ENCODE peak calls at places on chromosomes 11 and 22, in nine cellular contexts. S, J, G, E, Z, L, A, F and C are unnamed samples. For H3K9me3 and H3K4me1, the result is how much of the 10 kb centered on the place peaks cover.

GRCh38 chr22:39997421-39997820 is 2.7 kb downstream of the FAM83F start:
- DNase-seq in J (no peak), E (no peak), G (no peak), Z (no peak), L (no peak), S (no peak), F (no peak), A (no peak), C (no peak)

GRCh38 chr11:128575956-128576340 is 11.4 kb downstream of the ETS1 start:
- DNase-seq in E (peak), A (no peak), Z (peak), S (no peak), G (no peak), L (no peak), F (peak), J (no peak), C (no peak)

GRCh38 chr11:71940561-71941219 is 11.8 kb downstream of the RNF121 start:
- DNase-seq in L (no peak), F (peak), G (no peak), Z (peak), E (no peak), A (no peak), S (no peak), J (no peak), C (no peak)

GRCh38 chr11:15941206-15941770 is 415.1 kb downstream of the SOX6 start:
- DNase-seq in S (no peak), J (peak), L (no peak), Z (peak), E (no peak), F (peak), G (peak), A (no peak), C (no peak)

GRCh38 chr11:20474176-20474950 is 86.8 kb downstream of the PRMT3 start:
- DNase-seq in G (no peak), Z (no peak), L (no peak), F (no peak), E (no peak), A (no peak), S (no peak), J (no peak), C (peak)

GRCh38 chr11:1448166-1448825 is 38.3 kb downstream of the MOB2 start:
- DNase-seq in L (no peak), S (no peak), A (no peak), Z (no peak), E (no peak), G (no peak), J (no peak), F (no peak), C (no peak)

GRCh38 chr22:40463727-40464126 is 93.3 kb downstream of the SGSM3 start:
- DNase-seq in G (no peak), E (no peak), J (no peak), A (no peak), L (no peak), S (no peak), Z (no peak), F (no peak), C (no peak)

GRCh38 chr22:36680038-36680437 is 23.5 kb downstream of the CACNG2 start:
- DNase-seq in Z (no peak), E (no peak), J (no peak), S (no peak), F (no peak), A (no peak), G (no peak), L (no peak), C (no peak)

GRCh38 chr11:28049338-28050216 is 58.4 kb downstream of the KIF18A start:
- DNase-seq in E (peak), Z (no peak), L (peak), G (no peak), S (no peak), J (no peak), A (no peak), F (peak), C (no peak)

GRCh38 chr11:8338138-8338537 is 74.5 kb upstream of the LMO1 start:
- DNase-seq in G (peak), L (peak), S (peak), Z (peak), F (no peak), E (peak), A (no peak), J (no peak), C (no peak)

GRCh38 chr11:76510060-76511047 is 65.5 kb downstream of the EMSY start:
- DNase-seq in L (no peak), S (no peak), F (peak), Z (peak), A (no peak), G (no peak), E (peak), J (no peak), C (no peak)

GRCh38 chr11:86869966-86870570 is 69.7 kb downstream of the PRSS23 start:
- DNase-seq in A (peak), F (peak), L (peak), J (peak), S (peak), G (peak), Z (peak), E (peak), C (peak)

GRCh38 chr22:35997438-35997837 is 31.2 kb downstream of the RBFOX2 start:
- DNase-seq in J (no peak), Z (no peak), E (peak), F (peak), A (no peak), S (no peak), L (no peak), G (no peak), C (no peak)

GRCh38 chr11:30364139-30364875 is 41.4 kb downstream of the ARL14EP start:
- DNase-seq in F (no peak), L (no peak), A (no peak), G (no peak), J (no peak), Z (no peak), E (no peak), S (no peak), C (no peak)

GRCh38 chr11:72240461-72241289 is 3.3 kb downstream of the PHOX2A start:
- DNase-seq in S (no peak), F (peak), L (no peak), A (no peak), G (peak), E (no peak), Z (peak), J (no peak), C (no peak)

GRCh38 chr11:120714448-120714847 is 202.9 kb downstream of the GRIK4 start:
- DNase-seq in F (no peak), E (no peak), A (no peak), S (no peak), J (no peak), L (no peak), G (no peak), Z (peak), C (no peak)

GRCh38 chr11:11813288-11813962 is 28.3 kb upstream of the USP47 start:
- DNase-seq in G (no peak), A (no peak), Z (peak), E (peak), F (peak), L (peak), S (peak), J (no peak), C (peak)

GRCh38 chr11:32088117-32088941 is 2.5 kb upstream of the RCN1 start:
- DNase-seq in F (peak), G (no peak), Z (peak), A (peak), L (no peak), E (peak), J (no peak), S (no peak), C (peak)

GRCh38 chr11:121372671-121373429 is 79.3 kb upstream of the SORL1 start:
- DNase-seq in F (no peak), A (peak), E (no peak), L (no peak), S (no peak), G (no peak), J (no peak), Z (no peak), C (no peak)

GRCh38 chr22:40383905-40384304 is 13.5 kb downstream of the SGSM3 start:
- DNase-seq in F (peak), A (no peak), L (no peak), S (no peak), E (peak), Z (peak), J (no peak), G (no peak), C (no peak)

GRCh38 chr11:5880329-5880728 is at the start of gene OR52E4:
- DNase-seq in E (no peak), A (no peak), L (no peak), G (no peak), S (no peak), J (no peak), Z (no peak), F (no peak), C (no peak)

GRCh38 chr11:5891216-5891800 is 1.7 kb upstream of the OR52E5 start:
- DNase-seq in L (peak), J (no peak), Z (peak), F (peak), A (peak), G (no peak), S (no peak), E (peak), C (peak)

GRCh38 chr11:77418981-77419592 is 54.8 kb downstream of the PAK1 start:
- DNase-seq in L (no peak), G (no peak), Z (no peak), J (no peak), S (no peak), F (no peak), A (no peak), E (no peak), C (no peak)

GRCh38 chr11:100874203-100874602 is 187.1 kb downstream of the ARHGAP42 start:
- DNase-seq in G (no peak), Z (no peak), A (no peak), E (no peak), F (no peak), S (no peak), L (no peak), J (no peak), C (no peak)

GRCh38 chr11:121763526-121763925 is 310.8 kb upstream of the SORL1-AS1 start:
- DNase-seq in G (no peak), L (no peak), J (no peak), F (no peak), Z (no peak), S (no peak), A (peak), E (no peak), C (no peak)

GRCh38 chr11:2988996-2989395 is 3.1 kb downstream of the NAP1L4 start:
- DNase-seq in J (no peak), F (peak), S (no peak), E (peak), A (peak), Z (peak), L (no peak), G (no peak), C (peak)

GRCh38 chr11:78952188-78952587 is 377.5 kb upstream of the NARS2 start:
- DNase-seq in G (no peak), E (no peak), J (no peak), F (no peak), Z (no peak), S (no peak), A (no peak), L (no peak), C (no peak)

GRCh38 chr11:26030419-26030818 is 301.5 kb upstream of the ANO3 start:
- DNase-seq in E (no peak), G (no peak), L (no peak), J (no peak), F (no peak), Z (no peak), S (no peak), A (no peak), C (no peak)

GRCh38 chr11:65646921-65647701 is 9.2 kb downstream of the SIPA1 start:
- DNase-seq in S (no peak), J (peak), G (peak), L (peak), A (no peak), F (peak), E (no peak), Z (peak), C (no peak)

GRCh38 chr22:44369241-44369652 is 56.5 kb upstream of the SHISAL1 start:
- DNase-seq in S (no peak), L (no peak), A (no peak), F (no peak), E (no peak), Z (no peak), J (no peak), G (peak), C (no peak)

GRCh38 chr11:115238802-115239201 is 265.4 kb downstream of the CADM1 start:
- DNase-seq in E (no peak), S (no peak), A (no peak), G (no peak), L (no peak), F (no peak), Z (no peak), J (no peak), C (no peak)

GRCh38 chr11:704189-704798 is 1.7 kb upstream of the EPS8L2 start:
- DNase-seq in S (no peak), J (no peak), E (no peak), G (no peak), F (no peak), L (no peak), A (no peak), Z (no peak), C (no peak)

GRCh38 chr11:129695543-129696308 is 119.9 kb upstream of the TMEM45B start:
- DNase-seq in A (peak), L (peak), E (peak), G (peak), Z (peak), S (peak), F (peak), J (peak), C (peak)

GRCh38 chr11:105611414-105611813 is 1.5 kb downstream of the GRIA4 start:
- DNase-seq in F (no peak), J (no peak), G (no peak), Z (peak), E (no peak), L (no peak), A (no peak), S (no peak), C (no peak)

GRCh38 chr22:44718418-44718817 is 16.4 kb downstream of the PRR5 start:
- DNase-seq in E (no peak), L (no peak), S (no peak), F (no peak), Z (no peak), A (no peak), G (no peak), J (no peak), C (no peak)

GRCh38 chr11:1746956-1747752 is 3.2 kb downstream of the IFITM10 start:
- DNase-seq in Z (no peak), L (no peak), A (no peak), E (no peak), G (no peak), S (no peak), F (no peak), J (no peak), C (no peak)

GRCh38 chr22:47997612-47998011 is 1235.2 kb downstream of the TBC1D22A start:
- DNase-seq in Z (no peak), G (no peak), J (no peak), A (no peak), S (no peak), L (no peak), E (no peak), F (no peak), C (no peak)

GRCh38 chr22:47994899-47995573 is 1232.6 kb downstream of the TBC1D22A start:
- DNase-seq in A (no peak), J (no peak), S (no peak), E (no peak), Z (no peak), F (no peak), L (no peak), G (no peak), C (no peak)

GRCh38 chr22:47996446-47996857 is 1234.0 kb downstream of the TBC1D22A start:
- DNase-seq in J (no peak), G (no peak), Z (no peak), F (no peak), A (peak), L (no peak), E (no peak), S (no peak), C (no peak)

GRCh38 chr22:47995718-47996117 is 1233.3 kb downstream of the TBC1D22A start:
- DNase-seq in Z (no peak), S (no peak), L (no peak), E (no peak), A (no peak), F (no peak), G (no peak), J (no peak), C (no peak)

GRCh38 chr22:47997052-47997568 is 1234.7 kb downstream of the TBC1D22A start:
- DNase-seq in L (no peak), E (no peak), Z (no peak), G (no peak), A (peak), S (no peak), J (peak), F (no peak), C (no peak)
- H3K9me3 ChIP-seq in L (under half), E (half or more), Z (under half), G (under half), A (under half), S (under half), J (under half), F (under half), C (under half)

GRCh38 chr11:74952752-74953151 is 3.7 kb downstream of the SPCS2 start:
- DNase-seq in F (no peak), S (no peak), G (no peak), L (no peak), J (no peak), Z (no peak), E (no peak), A (peak), C (no peak)
- H3K4me1 ChIP-seq in F (under half), S (half or more), G (under half), L (under half), J (under half), Z (under half), E (under half), A (under half), C (under half)

GRCh38 chr11:56396047-56396446 is 16.4 kb upstream of the OR5AL1 start:
- DNase-seq in A (no peak), G (no peak), L (no peak), Z (no peak), J (no peak), S (no peak), F (no peak), E (no peak), C (no peak)
- H3K4me2 ChIP-seq in A (no peak), G (no peak), L (no peak), Z (no peak), J (no peak), S (no peak), F (no peak), E (no peak), C (no peak)

DNA sequence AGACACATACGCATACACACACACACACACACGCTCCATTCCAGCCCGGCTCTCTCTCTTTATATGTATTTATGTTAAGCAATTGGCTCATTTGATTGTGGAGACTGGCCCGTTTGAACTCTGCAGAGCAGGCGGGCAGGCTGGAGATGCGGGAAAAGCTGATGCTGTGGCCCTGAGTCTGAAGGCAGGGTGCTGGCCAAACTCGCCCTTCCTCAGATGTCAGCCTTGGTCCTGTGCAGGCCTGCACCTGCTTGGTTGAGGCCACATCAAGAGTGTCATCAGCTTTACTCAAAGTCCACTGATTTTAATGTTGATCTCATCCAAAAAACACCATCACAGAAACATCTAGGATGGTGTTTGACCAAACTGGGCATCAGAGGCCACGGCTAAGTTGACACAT is 569.3 kb downstream of the TBC1D22A start:
- DNase-seq in G (no peak), A (no peak), J (no peak), S (no peak), F (no peak), Z (no peak), E (no peak), L (no peak), C (no peak)
- H3K9me3 ChIP-seq in G (half or more), A (under half), J (half or more), S (under half), F (under half), Z (under half), E (under half), L (under half), C (under half)

GRCh38 chr11:68010058-68011041 is at the start of gene ALDH3B1:
- DNase-seq in F (peak), J (no peak), Z (peak), G (peak), S (peak), L (peak), E (peak), A (peak), C (peak)

GRCh38 chr11:68008381-68009337 is 1.5 kb upstream of the ALDH3B1 start:
- DNase-seq in E (no peak), S (no peak), G (no peak), L (no peak), Z (no peak), A (peak), J (no peak), F (no peak), C (no peak)

GRCh38 chr11:68009391-68010000 is 631 bp upstream of the ALDH3B1 start:
- DNase-seq in J (no peak), L (no peak), Z (peak), G (no peak), S (no peak), A (peak), F (peak), E (peak), C (peak)

GRCh38 chr11:68006606-68007166 is 2.8 kb upstream of the UNC93B1 start:
- DNase-seq in G (no peak), L (no peak), J (no peak), S (no peak), E (no peak), Z (no peak), A (no peak), F (no peak), C (no peak)

DNA sequence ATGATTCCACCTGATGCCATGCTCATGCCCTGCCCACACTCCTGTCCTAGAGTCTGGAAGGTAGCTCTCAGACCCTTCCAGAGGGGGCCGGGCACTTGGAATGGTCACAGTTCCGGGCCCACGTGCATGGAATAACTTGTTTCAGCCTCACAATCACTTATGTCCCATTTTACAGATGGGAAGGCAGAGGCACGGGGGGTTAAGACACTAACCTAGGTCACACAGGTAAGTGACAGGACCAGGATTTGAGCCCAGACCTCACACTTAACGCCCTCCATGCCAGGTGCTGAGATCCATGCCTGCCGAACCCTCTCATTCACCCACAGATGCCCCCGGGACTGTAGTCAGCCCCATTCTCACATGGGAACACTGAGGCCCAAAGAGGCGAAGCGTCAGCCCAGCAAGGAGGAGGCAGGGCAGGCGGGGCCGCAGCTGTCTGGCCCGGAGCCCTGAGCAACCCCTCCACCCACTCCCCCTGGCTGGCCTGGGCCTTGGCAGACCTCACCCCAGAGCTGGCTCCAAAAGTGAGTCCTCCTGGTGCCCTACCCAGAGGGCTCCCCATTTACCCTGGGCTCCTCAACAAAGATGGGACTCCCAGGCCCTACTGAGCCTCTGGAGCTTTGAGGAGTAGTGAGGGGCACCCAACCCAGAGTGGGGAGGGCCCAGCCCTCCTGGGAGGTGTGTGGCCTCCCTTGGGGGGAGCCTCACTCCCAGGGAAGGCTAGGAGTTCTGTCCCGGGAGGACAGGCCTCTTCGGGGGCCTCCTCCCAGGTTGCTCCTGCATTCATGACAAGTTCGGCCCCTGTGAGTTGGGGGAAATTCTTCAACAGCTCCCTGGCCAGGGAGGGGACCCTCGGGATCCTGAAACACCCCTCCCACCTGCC is 2.4 kb upstream of the ALDH3B1 start:
- DNase-seq in S (no peak), A (no peak), F (no peak), G (no peak), E (no peak), Z (no peak), J (no peak), L (no peak), C (no peak)
- H3K4me1 ChIP-seq in S (half or more), A (half or more), F (under half), G (under half), E (under half), Z (under half), J (under half), L (half or more), C (half or more)

GRCh38 chr11:104435498-104435897 is 271.6 kb upstream of the PDGFD start:
- DNase-seq in Z (no peak), L (no peak), A (no peak), F (no peak), J (no peak), S (no peak), E (no peak), G (no peak), C (no peak)

GRCh38 chr11:104433751-104434150 is 269.8 kb upstream of the PDGFD start:
- DNase-seq in S (no peak), L (no peak), E (no peak), A (no peak), F (peak), J (no peak), Z (no peak), G (no peak), C (no peak)

GRCh38 chr11:104432526-104432925 is 268.6 kb upstream of the PDGFD start:
- DNase-seq in E (no peak), F (no peak), J (no peak), A (no peak), L (no peak), S (no peak), G (no peak), Z (no peak), C (no peak)

GRCh38 chr11:104432981-104433380 is 269.0 kb upstream of the PDGFD start:
- DNase-seq in L (no peak), J (no peak), Z (no peak), E (no peak), G (no peak), A (no peak), S (no peak), F (peak), C (no peak)
- H3K4me2 ChIP-seq in L (no peak), J (no peak), Z (no peak), E (no peak), G (no peak), A (no peak), S (no peak), F (no peak), C (no peak)